ENCODE peak calls at places on chromosomes 7 and 10, in seven cellular contexts. X is cardiac muscle cell, U is GM10248, I is AG09319, M is heart left ventricle, T is osteocyte, A is adrenal gland. F is an unnamed sample.

GRCh38 chr7:1220958-1221745 is 11.5 kb upstream of the UNCX start:
- DNase-seq in X (no peak), U (no peak), I (no peak), M (no peak), T (no peak), A (no peak), F (no peak)

GRCh38 chr7:69739906-69740545 is 141.8 kb downstream of the AUTS2 start:
- DNase-seq in X (peak), U (peak), I (no peak), M (peak), T (no peak), A (peak), F (no peak)

GRCh38 chr10:15419279-15419874 is 48.3 kb upstream of the FAM171A1 start:
- DNase-seq in X (peak), U (peak), I (no peak), M (no peak), T (no peak), A (no peak), F (peak)

GRCh38 chr10:72175166-72175565 is 40.6 kb upstream of the ANAPC16 start:
- DNase-seq in X (peak), U (no peak), I (no peak), M (no peak), T (no peak), A (no peak), F (peak)

GRCh38 chr10:102117391-102118159 is 2.6 kb downstream of the LDB1 start:
- DNase-seq in X (peak), U (peak), I (peak), M (peak), T (peak), A (peak), F (peak)

GRCh38 chr10:90138844-90139243 is 437.5 kb downstream of the KIF20B start:
- DNase-seq in X (peak), U (no peak), I (no peak), M (no peak), T (no peak), A (no peak), F (peak)

GRCh38 chr10:10830316-10831061 is 187.2 kb upstream of the CELF2 start:
- DNase-seq in X (peak), U (no peak), I (peak), M (no peak), T (no peak), A (no peak), F (peak)

GRCh38 chr10:76942556-76943416 is 694.8 kb downstream of the KCNMA1 start:
- DNase-seq in X (peak), U (no peak), I (no peak), M (no peak), T (no peak), A (no peak), F (peak)

GRCh38 chr10:72061491-72061890 is 26.9 kb downstream of the SPOCK2 start:
- DNase-seq in X (no peak), U (peak), I (no peak), M (no peak), T (no peak), A (no peak), F (no peak)

GRCh38 chr10:48286356-48286755 is 11.9 kb upstream of the FRMPD2 start:
- DNase-seq in X (no peak), U (no peak), I (no peak), M (no peak), T (no peak), A (no peak), F (no peak)

GRCh38 chr10:114068054-114068707 is 24.5 kb downstream of the ADRB1 start:
- DNase-seq in X (no peak), U (no peak), I (no peak), M (peak), T (no peak), A (no peak), F (peak)

GRCh38 chr7:19957664-19958063 is 184.2 kb upstream of the TMEM196 start:
- DNase-seq in X (peak), U (no peak), I (no peak), M (no peak), T (no peak), A (no peak), F (peak)

GRCh38 chr7:98233241-98234070 is 18.6 kb downstream of the TECPR1 start:
- DNase-seq in X (no peak), U (no peak), I (no peak), M (no peak), T (peak), A (no peak), F (no peak)

GRCh38 chr7:6423942-6424701 is 23.6 kb downstream of the DAGLB start:
- DNase-seq in X (no peak), U (no peak), I (no peak), M (peak), T (no peak), A (no peak), F (no peak)

GRCh38 chr10:116612107-116612506 is 8.6 kb upstream of the PNLIPRP2 start:
- DNase-seq in X (no peak), U (no peak), I (no peak), M (no peak), T (no peak), A (no peak), F (no peak)

GRCh38 chr7:154584352-154585252 is 418.3 kb downstream of the PAXIP1 start:
- DNase-seq in X (no peak), U (no peak), I (no peak), M (no peak), T (no peak), A (no peak), F (no peak)

GRCh38 chr10:132169031-132169765 is 17.6 kb upstream of the DPYSL4 start:
- DNase-seq in X (no peak), U (no peak), I (no peak), M (peak), T (no peak), A (no peak), F (no peak)

DNA sequence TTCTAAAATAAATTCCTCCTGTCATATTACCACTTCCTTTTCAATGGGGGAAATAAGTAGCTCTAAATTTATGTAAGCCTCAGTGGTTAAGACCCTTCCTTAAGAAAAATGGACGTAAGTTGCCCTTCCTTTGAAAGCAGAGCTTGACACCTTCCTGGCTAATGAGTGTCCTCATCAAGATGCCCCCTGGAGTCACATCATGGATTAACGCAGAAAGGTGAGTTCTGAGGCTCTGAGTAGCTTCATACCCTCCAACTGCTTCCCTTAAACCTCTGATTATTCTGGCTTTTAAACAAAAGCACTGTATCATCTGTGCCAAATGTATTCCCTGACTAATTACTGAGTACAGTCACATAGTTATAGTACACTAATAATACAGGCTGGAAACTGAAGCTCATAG is 14.7 kb downstream of the KCTD7 start:
- DNase-seq in X (no peak), U (no peak), I (no peak), M (no peak), T (no peak), A (no peak), F (no peak)
- TF ChIP-seq CTCF in X (no peak), U (no peak), I (no peak), M (no peak), T (no peak), A (no peak), F (no peak)

GRCh38 chr7:129187681-129188371 is 607 bp upstream of the SMO start:
- DNase-seq in X (no peak), U (no peak), I (no peak), M (no peak), T (no peak), A (no peak), F (no peak)

GRCh38 chr7:129188372-129188891 is at the start of gene SMO:
- DNase-seq in X (peak), U (peak), I (no peak), M (peak), T (no peak), A (peak), F (no peak)

GRCh38 chr7:129186749-129187260 is 1.6 kb upstream of the SMO start:
- DNase-seq in X (no peak), U (no peak), I (no peak), M (no peak), T (no peak), A (no peak), F (no peak)

GRCh38 chr7:129188892-129189660 is 643 bp downstream of the SMO start:
- DNase-seq in X (peak), U (peak), I (no peak), M (no peak), T (no peak), A (no peak), F (no peak)

GRCh38 chr7:129184979-129185670 is 3.3 kb upstream of the SMO start:
- DNase-seq in X (no peak), U (no peak), I (no peak), M (no peak), T (no peak), A (no peak), F (peak)
- TF ChIP-seq CTCF in X (no peak), U (no peak), I (no peak), M (no peak), T (no peak), A (no peak), F (no peak)

GRCh38 chr7:90404777-90405176 is 1.5 kb downstream of the CLDN12 start:
- DNase-seq in X (no peak), U (no peak), I (no peak), M (no peak), T (no peak), A (no peak), F (peak)

GRCh38 chr7:90401989-90402388 is 1.3 kb upstream of the CLDN12 start:
- DNase-seq in X (peak), U (no peak), I (no peak), M (no peak), T (no peak), A (no peak), F (no peak)

GRCh38 chr7:90407484-90407821 is 4.2 kb downstream of the CLDN12 start:
- DNase-seq in X (no peak), U (no peak), I (no peak), M (no peak), T (no peak), A (no peak), F (no peak)

GRCh38 chr7:90403174-90404113 is at the start of gene CLDN12:
- DNase-seq in X (peak), U (peak), I (peak), M (peak), T (peak), A (peak), F (peak)

GRCh38 chr7:90402785-90403173 is 482 bp upstream of the CLDN12 start:
- DNase-seq in X (no peak), U (no peak), I (no peak), M (no peak), T (no peak), A (no peak), F (no peak)
- TF ChIP-seq CTCF in X (no peak), U (no peak), I (no peak), M (no peak), T (no peak), A (no peak), F (no peak)

GRCh38 chr10:34491666-34492065 is 323.4 kb downstream of the PARD3 start:
- DNase-seq in X (peak), U (no peak), I (no peak), M (no peak), T (no peak), A (no peak), F (no peak)

GRCh38 chr10:34489436-34489835 is 325.7 kb downstream of the PARD3 start:
- DNase-seq in X (no peak), U (no peak), I (peak), M (no peak), T (no peak), A (no peak), F (no peak)

GRCh38 chr10:34488476-34489130 is 326.5 kb downstream of the PARD3 start:
- DNase-seq in X (no peak), U (no peak), I (no peak), M (no peak), T (no peak), A (no peak), F (no peak)

GRCh38 chr10:34492081-34492480 is 323.0 kb downstream of the PARD3 start:
- DNase-seq in X (no peak), U (no peak), I (no peak), M (no peak), T (no peak), A (no peak), F (peak)

DNA sequence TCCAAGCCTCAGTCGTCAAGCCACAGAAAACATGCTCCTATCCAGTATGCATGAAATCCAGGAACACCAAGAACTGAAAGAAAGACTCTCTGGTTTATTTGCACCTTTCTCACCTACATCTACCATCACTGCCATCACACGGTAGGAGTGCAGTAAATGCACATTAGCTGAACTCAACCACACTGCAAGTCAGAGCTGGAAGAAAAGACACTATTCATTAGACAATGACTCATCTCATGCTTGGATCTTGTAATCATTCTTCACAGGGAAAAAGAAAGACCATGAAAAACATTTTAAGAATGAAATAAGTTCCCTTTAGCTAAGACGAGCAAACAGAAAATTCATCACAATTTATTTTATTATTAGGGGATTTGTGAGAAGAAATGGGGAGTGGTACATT is 325.1 kb downstream of the PARD3 start:
- DNase-seq in X (peak), U (no peak), I (no peak), M (no peak), T (no peak), A (no peak), F (peak)
- TF ChIP-seq CTCF in X (no peak), U (no peak), I (no peak), M (no peak), T (no peak), A (no peak), F (peak)